ENCODE peak calls at places on chromosome 21, in five cellular contexts. C is mesenchymal stem cell; S is colonic mucosa; B is stimulated activated CD8-positive, alpha-beta memory T cell treated with anti-CD3 and anti-CD28 coated beads, Interleukin-12 subunit alpha, Interleukin-12 subunit beta, amount 100 ng/mL, for 4 hours; H is left cardiac atrium. O is an unnamed sample.

GRCh38 chr21:38470762-38471161 is 27.5 kb downstream of the ERG start:
- DNase-seq in C (no peak), S (no peak), B (no peak), H (no peak), O (no peak)

GRCh38 chr21:36810443-36810842 is 111.5 kb downstream of the SIM2 start:
- DNase-seq in C (no peak), S (no peak), B (no peak), H (no peak), O (no peak)

GRCh38 chr21:42040411-42041180 is 30.4 kb upstream of the ZBTB21 start:
- DNase-seq in C (peak; percentile 100), S (no peak), B (no peak), H (no peak), O (peak; percentile 100)

GRCh38 chr21:41439245-41439644 is 13.2 kb downstream of the MX1 start:
- DNase-seq in C (no peak), S (no peak), B (no peak), H (no peak), O (no peak)

GRCh38 chr21:33168886-33169285 is 60.9 kb upstream of the IFNAR2 start:
- DNase-seq in C (no peak), S (no peak), B (no peak), H (no peak), O (no peak)

GRCh38 chr21:37193676-37194075 is 73.5 kb downstream of the VPS26C start:
- DNase-seq in C (no peak), S (no peak), B (no peak), H (no peak), O (no peak)

GRCh38 chr21:26405735-26406361 is 167.2 kb downstream of the CYYR1 start:
- DNase-seq in C (peak; percentile 79), S (no peak), B (no peak), H (no peak), O (peak; percentile 88)

GRCh38 chr21:33286600-33287456 is 20.7 kb downstream of the IL10RB start:
- DNase-seq in C (peak; percentile 3), S (peak; percentile 62), B (no peak), H (peak; percentile 74), O (peak; percentile 87)

GRCh38 chr21:39969691-39970364 is 102.6 kb downstream of the PCP4 start:
- DNase-seq in C (no peak), S (no peak), B (no peak), H (no peak), O (no peak)

GRCh38 chr21:26148834-26149354 is 21.7 kb downstream of the APP start:
- DNase-seq in C (peak; percentile 63), S (no peak), B (no peak), H (no peak), O (no peak)

GRCh38 chr21:43906585-43907370 is 41.8 kb downstream of the AGPAT3 start:
- DNase-seq in C (no peak), S (no peak), B (no peak), H (no peak), O (no peak)

GRCh38 chr21:45001134-45002095 is 61.6 kb downstream of the SLX9 start:
- DNase-seq in C (no peak), S (no peak), B (no peak), H (peak; percentile 79), O (peak; percentile 55)

GRCh38 chr21:42233067-42233981 is 14.4 kb downstream of the ABCG1 start:
- DNase-seq in C (peak; percentile 73), S (peak; percentile 76), B (peak; percentile 58), H (peak; percentile 78), O (no peak)

GRCh38 chr21:34073749-34074282 is 438 bp downstream of the MRPS6 start:
- DNase-seq in C (no peak), S (peak; percentile 37), B (peak; percentile 48), H (peak; percentile 54), O (no peak)

GRCh38 chr21:44537930-44538911 is 1.8 kb downstream of the KRTAP10-1 start:
- DNase-seq in C (no peak), S (peak; percentile 10), B (no peak), H (no peak), O (no peak)

GRCh38 chr21:39483917-39484316 is 32.1 kb downstream of the SH3BGR start:
- DNase-seq in C (peak; percentile 42), S (no peak), B (no peak), H (no peak), O (peak; percentile 70)

GRCh38 chr21:45607021-45607921 is 36.3 kb upstream of the PCBP3 start:
- DNase-seq in C (no peak), S (no peak), B (no peak), H (no peak), O (peak; percentile 67)

GRCh38 chr21:33377221-33377620 is 26.0 kb upstream of the IFNGR2 start:
- DNase-seq in C (no peak), S (no peak), B (no peak), H (no peak), O (no peak)

GRCh38 chr21:43188712-43189151 is 19.9 kb downstream of the CRYAA start:
- DNase-seq in C (no peak), S (peak; percentile 12), B (no peak), H (peak; percentile 41), O (no peak)

GRCh38 chr21:31801551-31802234 is 69.8 kb upstream of the SCAF4 start:
- DNase-seq in C (no peak), S (no peak), B (no peak), H (no peak), O (no peak)

GRCh38 chr21:46146856-46147255 is 8.5 kb downstream of the FTCD start:
- DNase-seq in C (no peak), S (no peak), B (no peak), H (no peak), O (no peak)

GRCh38 chr21:39633770-39634181 is 21.0 kb downstream of the B3GALT5 start:
- DNase-seq in C (peak; percentile 88), S (no peak), B (no peak), H (no peak), O (peak; percentile 98)

GRCh38 chr21:42572906-42573495 is 59.3 kb downstream of the SLC37A1 start:
- DNase-seq in C (no peak), S (no peak), B (no peak), H (no peak), O (no peak)

GRCh38 chr21:29295066-29295650 is 3.6 kb upstream of the BACH1 start:
- DNase-seq in C (no peak), S (no peak), B (no peak), H (no peak), O (no peak)

GRCh38 chr21:41852929-41853320 is 26.2 kb downstream of the PRDM15 start:
- DNase-seq in C (no peak), S (no peak), B (no peak), H (no peak), O (no peak)